ENCODE peak calls at places on chromosome 16, in five cellular contexts. S is NB4; X is H7; H is lower lobe of right lung; L is CD4-positive, CD25-positive, alpha-beta regulatory T cell. K is an unnamed sample.

GRCh38 chr16:10871157-10871991 is 5.6 kb upstream of the CIITA start:
- DNase-seq in H (peak), L (peak), X (no peak), S (peak), K (peak)

GRCh38 chr16:14109782-14110727 is 38.9 kb downstream of the MRTFB start:
- DNase-seq in L (no peak), S (peak), H (no peak), X (no peak), K (no peak)

GRCh38 chr16:20415541-20415940 is 6.2 kb downstream of the ACSM5 start:
- DNase-seq in X (no peak), L (no peak), H (no peak), S (no peak), K (no peak)

GRCh38 chr16:81440888-81441663 is 3.5 kb upstream of the CMIP start:
- DNase-seq in L (no peak), X (no peak), H (no peak), S (no peak), K (no peak)

GRCh38 chr16:20675488-20676267 is 21.8 kb downstream of the ACSM1 start:
- DNase-seq in S (no peak), H (peak), X (peak), L (peak), K (peak)

GRCh38 chr16:6018848-6019489 is 921.4 kb upstream of the EEF2KMT start:
- DNase-seq in H (no peak), L (no peak), X (peak), S (no peak), K (no peak)

GRCh38 chr16:29745853-29746345 is at the start of gene C16orf54:
- DNase-seq in S (peak), X (peak), L (peak), H (peak), K (peak)

GRCh38 chr16:63789603-63790002 is 1332.3 kb downstream of the CDH11 start:
- DNase-seq in S (peak), X (no peak), L (no peak), H (no peak), K (no peak)

GRCh38 chr16:66247516-66248089 is 118.9 kb upstream of the CDH5 start:
- DNase-seq in S (no peak), X (no peak), L (no peak), H (no peak), K (peak)

GRCh38 chr16:14015017-14015416 is 56.1 kb upstream of the MRTFB start:
- DNase-seq in X (no peak), H (no peak), L (no peak), S (no peak), K (no peak)

GRCh38 chr16:78297066-78297666 is 197.7 kb downstream of the WWOX start:
- DNase-seq in X (no peak), S (no peak), L (no peak), H (no peak), K (no peak)

GRCh38 chr16:85376292-85377095 is 236.6 kb upstream of the GSE1 start:
- DNase-seq in S (no peak), X (no peak), H (no peak), L (no peak), K (peak)

GRCh38 chr16:84765606-84766580 is 53.9 kb upstream of the CRISPLD2 start:
- DNase-seq in X (no peak), S (no peak), L (no peak), H (no peak), K (no peak)

GRCh38 chr16:1808691-1809090 is 15.2 kb upstream of the IGFALS start:
- DNase-seq in H (peak), L (no peak), S (no peak), X (no peak), K (no peak)

GRCh38 chr16:28193530-28194423 is 18.0 kb downstream of the XPO6 start:
- DNase-seq in H (no peak), S (peak), L (peak), X (no peak), K (no peak)

GRCh38 chr16:28196331-28196987 is 15.3 kb downstream of the XPO6 start:
- DNase-seq in H (no peak), L (no peak), X (no peak), S (no peak), K (no peak)

GRCh38 chr16:28195859-28196258 is 15.9 kb downstream of the XPO6 start:
- DNase-seq in H (no peak), L (no peak), S (no peak), X (no peak), K (no peak)

GRCh38 chr16:28191364-28191985 is 20.3 kb downstream of the XPO6 start:
- DNase-seq in S (no peak), L (no peak), H (no peak), X (no peak), K (no peak)

GRCh38 chr16:28192811-28193529 is 18.8 kb downstream of the XPO6 start:
- DNase-seq in L (peak), S (peak), H (peak), X (no peak), K (no peak)
- H3K4me3 ChIP-seq in L (peak), S (no peak), H (peak), X (no peak), K (no peak)

GRCh38 chr16:88784074-88784855 is 755 bp downstream of the PIEZO1 start:
- DNase-seq in L (peak), H (peak), X (peak), S (peak), K (peak)

GRCh38 chr16:88781140-88782077 is 3.6 kb downstream of the PIEZO1 start:
- DNase-seq in H (peak), X (no peak), L (peak), S (peak), K (no peak)

GRCh38 chr16:88783391-88784073 is 1.5 kb downstream of the PIEZO1 start:
- DNase-seq in H (peak), S (peak), X (no peak), L (no peak), K (peak)

GRCh38 chr16:88784856-88785105 is 239 bp downstream of the PIEZO1 start:
- DNase-seq in H (no peak), S (no peak), L (no peak), X (peak), K (no peak)

GRCh38 chr16:88782454-88783390 is 2.3 kb downstream of the PIEZO1 start:
- DNase-seq in S (peak), H (peak), L (no peak), X (no peak), K (no peak)
- H3K4me3 ChIP-seq in S (peak), H (peak), L (peak), X (no peak), K (peak)

GRCh38 chr16:72722552-72722951 is 325.4 kb downstream of the ZFHX3 start:
- DNase-seq in L (no peak), S (no peak), H (no peak), X (peak), K (no peak)
- H3K4me3 ChIP-seq in L (no peak), S (no peak), H (no peak), X (no peak), K (no peak)

GRCh38 chr16:56915311-56916105 is 16.4 kb upstream of the HERPUD1 start:
- DNase-seq in H (no peak), X (no peak), L (no peak), S (no peak), K (peak)

GRCh38 chr16:56910654-56911539 is 21.0 kb upstream of the HERPUD1 start:
- DNase-seq in L (no peak), X (no peak), H (no peak), S (peak), K (peak)

GRCh38 chr16:56914896-56915295 is 17.0 kb upstream of the HERPUD1 start:
- DNase-seq in X (peak), L (no peak), S (no peak), H (no peak), K (no peak)

GRCh38 chr16:56911771-56912541 is 20.0 kb upstream of the HERPUD1 start:
- DNase-seq in L (no peak), S (peak), H (peak), X (peak), K (peak)

DNA sequence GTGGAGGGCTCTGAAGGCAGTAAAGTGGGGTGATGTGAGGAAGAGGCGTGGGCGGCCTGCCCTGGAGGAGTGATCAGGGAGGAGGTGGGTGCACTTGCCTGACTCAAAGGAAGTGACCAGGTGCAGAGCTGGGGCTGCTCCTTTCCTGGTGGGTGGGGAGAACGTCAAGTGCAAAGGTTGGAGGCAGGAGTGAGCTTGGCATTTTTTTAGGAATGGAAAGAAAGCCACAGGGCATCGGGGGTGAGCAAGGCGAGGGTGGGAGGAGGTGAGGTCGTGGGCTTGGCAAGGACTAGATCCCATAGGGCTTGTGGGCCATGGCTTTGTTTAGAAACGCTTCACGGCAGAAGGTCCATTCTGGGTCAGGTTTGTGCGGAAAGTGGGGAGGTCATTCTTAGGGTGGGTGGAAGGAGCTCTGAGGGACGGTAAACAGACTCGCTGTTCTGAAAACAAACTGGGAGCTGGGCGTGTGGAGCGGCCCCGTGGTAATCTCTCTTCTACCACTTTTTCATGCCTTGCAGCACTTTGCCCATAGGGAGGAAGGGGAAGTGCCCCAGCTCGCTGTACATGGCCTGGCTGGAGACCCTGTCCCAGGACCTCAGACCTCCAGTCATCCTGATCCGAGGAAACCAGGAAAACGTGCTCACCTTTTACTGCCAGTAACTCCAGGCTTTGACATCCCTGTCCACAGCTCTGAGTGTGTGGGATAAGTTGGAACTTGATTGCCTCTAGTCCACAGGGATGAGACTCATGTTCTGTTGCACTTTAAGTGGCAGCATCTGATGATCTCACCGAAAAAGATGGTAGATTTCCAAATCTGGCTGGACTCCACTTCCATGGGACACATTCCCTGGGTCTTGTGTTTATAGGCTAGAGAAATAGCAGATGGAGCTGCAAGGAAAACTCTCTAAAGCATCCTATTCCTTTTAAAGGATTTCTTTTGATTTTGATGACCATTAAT is 18.9 kb upstream of the HERPUD1 start:
- DNase-seq in S (no peak), H (no peak), X (peak), L (no peak), K (no peak)
- H3K4me3 ChIP-seq in S (no peak), H (no peak), X (no peak), L (no peak), K (no peak)

DNA sequence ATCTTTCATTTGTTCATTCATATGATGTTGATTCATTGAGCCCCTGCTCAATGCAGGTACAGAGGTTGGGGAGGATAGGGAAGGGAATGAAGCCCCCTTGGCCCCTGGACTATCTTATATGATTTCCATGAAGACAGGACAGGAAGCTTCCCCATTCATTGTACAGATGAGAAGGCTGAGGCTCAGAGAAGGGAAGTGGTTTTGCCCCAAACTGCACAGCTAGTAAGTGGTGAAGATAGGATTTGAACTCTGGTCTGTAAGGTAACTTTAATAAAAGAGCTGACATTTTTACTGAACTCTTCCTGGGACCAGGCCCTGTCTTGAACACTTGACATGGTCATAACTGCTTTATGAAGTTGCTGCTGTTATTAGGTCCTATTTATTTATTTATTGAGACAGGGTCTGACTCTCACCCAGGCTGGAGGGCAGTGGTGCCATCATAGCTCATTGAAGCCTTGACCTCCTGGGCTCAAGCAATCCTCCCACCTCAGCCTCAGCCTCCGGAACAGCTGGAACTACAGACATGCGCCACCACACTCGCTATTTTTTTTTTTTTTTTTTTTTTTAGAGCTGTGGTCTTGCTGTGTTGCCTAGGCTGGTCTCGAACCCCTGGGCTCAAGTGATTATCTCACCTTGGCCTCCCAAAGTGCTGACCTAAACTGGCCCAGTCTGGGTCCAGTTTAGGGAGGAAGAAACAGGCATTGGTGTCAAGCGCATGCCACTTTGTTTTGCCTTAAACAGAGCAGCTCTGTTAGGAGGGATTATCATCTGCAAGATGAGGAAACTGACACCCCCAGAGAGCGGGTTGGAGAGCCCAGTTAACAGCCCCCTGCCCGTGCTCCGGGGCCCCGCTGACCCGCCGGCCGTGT is 5.0 kb downstream of the CTF1 start:
- DNase-seq in S (peak), H (no peak), L (peak), X (peak), K (no peak)
- H3K4me3 ChIP-seq in S (peak), H (peak), L (peak), X (peak), K (peak)

DNA sequence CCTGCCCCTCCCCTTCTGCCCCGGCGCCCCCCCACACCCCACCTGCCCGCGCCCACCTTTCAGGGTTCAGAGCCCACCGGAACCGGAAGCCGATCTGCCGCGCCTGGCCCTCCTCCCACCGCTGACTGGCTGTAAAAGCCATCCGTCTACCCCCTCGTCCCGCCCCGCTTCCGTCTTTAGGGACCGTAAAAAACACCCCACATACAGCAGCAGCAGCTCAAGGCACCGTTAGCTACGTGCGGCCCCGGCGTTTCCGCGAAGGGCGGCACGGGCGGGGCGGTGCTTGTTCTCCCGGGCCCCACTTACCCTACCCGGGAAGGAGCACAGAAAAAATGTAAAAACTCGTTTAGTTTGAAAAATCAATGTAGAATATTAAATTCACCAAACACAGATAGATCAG is at the start of gene MRPL28:
- DNase-seq in X (peak), S (peak), L (peak), H (peak), K (peak)
- H3K4me3 ChIP-seq in X (peak), S (no peak), L (peak), H (peak), K (peak)

GRCh38 chr16:3609895-3610697 is 1.3 kb downstream of the SLX4 start:
- DNase-seq in X (no peak), L (no peak), S (peak), H (no peak), K (no peak)
- H3K4me3 ChIP-seq in X (no peak), L (peak), S (peak), H (peak), K (no peak)

GRCh38 chr16:57104706-57105105 is 12.3 kb downstream of the CPNE2 start:
- DNase-seq in H (no peak), L (no peak), X (no peak), S (no peak), K (no peak)
- H3K4me3 ChIP-seq in H (no peak), L (no peak), X (no peak), S (no peak), K (no peak)

GRCh38 chr16:87955302-87956168 is 4.3 kb downstream of the BANP start:
- DNase-seq in L (no peak), X (peak), S (peak), H (no peak), K (no peak)
- H3K4me3 ChIP-seq in L (peak), X (no peak), S (no peak), H (no peak), K (no peak)

K was measured in tibial artery.